ENCODE peak calls at places on chromosomes 12 and 14, in five cellular contexts. C is aorta, J is cardiac muscle cell, V is dorsolateral prefrontal cortex, F is SJCRH30. O is an unnamed sample.
A peak's percentile ranks its signal among the peaks of the same experiment; 100 is the strongest.

GRCh38 chr14:99592933-99593753 is 10.9 kb downstream of the CCDC85C start:
- DNase-seq in C (no peak), J (no peak), V (peak; percentile 52), F (no peak), O (no peak)

GRCh38 chr14:37588956-37589737 is 5.9 kb downstream of the FOXA1 start:
- DNase-seq in C (no peak), J (no peak), V (no peak), F (no peak), O (no peak)

GRCh38 chr12:188910-189621 is 24.9 kb downstream of the SLC6A12 start:
- DNase-seq in C (peak; percentile 61), J (peak; percentile 85), V (peak; percentile 59), F (no peak), O (no peak)

GRCh38 chr14:96614528-96614927 is 112.3 kb downstream of the PAPOLA start:
- DNase-seq in C (no peak), J (no peak), V (no peak), F (no peak), O (no peak)

GRCh38 chr14:24389266-24389855 is 9.4 kb upstream of the NYNRIN start:
- DNase-seq in C (peak; percentile 3), J (no peak), V (no peak), F (peak; percentile 83), O (no peak)

GRCh38 chr12:91332305-91332704 is 149.7 kb upstream of the DCN start:
- DNase-seq in C (no peak), J (no peak), V (no peak), F (peak; percentile 25), O (no peak)

GRCh38 chr12:47556631-47557030 is 149.2 kb downstream of the RPAP3 start:
- DNase-seq in C (no peak), J (no peak), V (no peak), F (no peak), O (no peak)

GRCh38 chr14:71169028-71169427 is 261.8 kb downstream of the PCNX1 start:
- DNase-seq in C (no peak), J (no peak), V (no peak), F (peak; percentile 62), O (no peak)

GRCh38 chr12:105814283-105814682 is 324.5 kb downstream of the NUAK1 start:
- DNase-seq in C (no peak), J (peak; percentile 66), V (no peak), F (peak; percentile 26), O (no peak)

GRCh38 chr14:88005050-88005481 is at the start of gene GPR65:
- DNase-seq in C (no peak), J (no peak), V (no peak), F (no peak), O (no peak)

GRCh38 chr14:76977793-76978730 is 50.4 kb downstream of the IRF2BPL start:
- DNase-seq in C (peak; percentile 91), J (no peak), V (peak; percentile 53), F (no peak), O (no peak)

GRCh38 chr12:50637870-50638481 is 125.9 kb upstream of the ATF1 start:
- DNase-seq in C (no peak), J (peak; percentile 61), V (no peak), F (peak; percentile 62), O (no peak)

GRCh38 chr12:129911437-129912049 is 7.7 kb upstream of the TMEM132D start:
- DNase-seq in C (no peak), J (peak; percentile 76), V (peak; percentile 88), F (peak; percentile 71), O (no peak)

GRCh38 chr14:37051153-37051552 is 121.3 kb downstream of the SLC25A21 start:
- DNase-seq in C (no peak), J (no peak), V (no peak), F (no peak), O (no peak)

GRCh38 chr14:36582011-36582873 is at the start of gene NKX2-8:
- DNase-seq in C (no peak), J (peak; percentile 33), V (no peak), F (no peak), O (no peak)

GRCh38 chr14:75563931-75564330 is 14.5 kb upstream of the FLVCR2 start:
- DNase-seq in C (no peak), J (no peak), V (no peak), F (no peak), O (no peak)

GRCh38 chr14:60332046-60332399 is 83.0 kb downstream of the PPM1A start:
- DNase-seq in C (no peak), J (no peak), V (no peak), F (no peak), O (no peak)

GRCh38 chr14:68784298-68784910 is 8.5 kb downstream of the ZFP36L1 start:
- DNase-seq in C (peak; percentile 60), J (no peak), V (no peak), F (no peak), O (peak; percentile 74)

GRCh38 chr12:66196806-66197205 is 7.8 kb downstream of the IRAK3 start:
- DNase-seq in C (no peak), J (no peak), V (no peak), F (no peak), O (no peak)

GRCh38 chr14:73775339-73776193 is 61.4 kb upstream of the PNMA1 start:
- DNase-seq in C (peak; percentile 44), J (no peak), V (no peak), F (no peak), O (no peak)

GRCh38 chr14:102928412-102929348 is 6.2 kb downstream of the AMN start:
- DNase-seq in C (peak; percentile 76), J (peak; percentile 78), V (no peak), F (no peak), O (no peak)
- H3K4me3 ChIP-seq in C (no peak overlapping the region), J (peak overlapping the region; percentile 26), V (peak overlapping the region; percentile 55), F (no peak overlapping the region), O (peak overlapping the region; percentile 69)

GRCh38 chr12:121237415-121237814 is 27.5 kb downstream of the P2RX4 start:
- DNase-seq in C (no peak), J (no peak), V (no peak), F (no peak), O (no peak)

GRCh38 chr12:121239704-121240420 is 29.9 kb downstream of the P2RX4 start:
- DNase-seq in C (no peak), J (no peak), V (no peak), F (peak; percentile 54), O (no peak)

GRCh38 chr12:121239335-121239678 is 29.4 kb downstream of the P2RX4 start:
- DNase-seq in C (no peak), J (no peak), V (no peak), F (no peak), O (no peak)

GRCh38 chr12:121238086-121238485 is 28.2 kb downstream of the P2RX4 start:
- DNase-seq in C (no peak), J (no peak), V (no peak), F (peak; percentile 29), O (no peak)

GRCh38 chr12:121238604-121239334 is 28.8 kb downstream of the P2RX4 start:
- DNase-seq in C (no peak), J (no peak), V (no peak), F (peak; percentile 71), O (no peak)
- H3K27ac ChIP-seq in C (no peak overlapping the region), J (peak overlapping the region; percentile 47), V (peak overlapping the region; percentile 27), F (no peak overlapping the region), O (no peak overlapping the region)

GRCh38 chr12:120368789-120369475 is at the start of gene MSI1:
- DNase-seq in C (no peak), J (peak; percentile 68), V (no peak), F (no peak), O (no peak)

GRCh38 chr12:120366341-120366705 is 2.6 kb downstream of the MSI1 start:
- DNase-seq in C (no peak), J (no peak), V (no peak), F (no peak), O (no peak)

GRCh38 chr12:120367924-120368788 is 808 bp downstream of the MSI1 start:
- DNase-seq in C (no peak), J (peak; percentile 21), V (no peak), F (no peak), O (no peak)

GRCh38 chr12:120366884-120367251 is 2.1 kb downstream of the MSI1 start:
- DNase-seq in C (no peak), J (no peak), V (no peak), F (no peak), O (no peak)

GRCh38 chr12:120367252-120367923 is 1.6 kb downstream of the MSI1 start:
- DNase-seq in C (no peak), J (peak; percentile 62), V (no peak), F (peak; percentile 47), O (no peak)
- H3K4me3 ChIP-seq in C (no peak overlapping the region), J (peak overlapping the region; percentile 100), V (peak overlapping the region; percentile 66), F (peak overlapping the region; percentile 74), O (peak overlapping the region; percentile 72)

DNA sequence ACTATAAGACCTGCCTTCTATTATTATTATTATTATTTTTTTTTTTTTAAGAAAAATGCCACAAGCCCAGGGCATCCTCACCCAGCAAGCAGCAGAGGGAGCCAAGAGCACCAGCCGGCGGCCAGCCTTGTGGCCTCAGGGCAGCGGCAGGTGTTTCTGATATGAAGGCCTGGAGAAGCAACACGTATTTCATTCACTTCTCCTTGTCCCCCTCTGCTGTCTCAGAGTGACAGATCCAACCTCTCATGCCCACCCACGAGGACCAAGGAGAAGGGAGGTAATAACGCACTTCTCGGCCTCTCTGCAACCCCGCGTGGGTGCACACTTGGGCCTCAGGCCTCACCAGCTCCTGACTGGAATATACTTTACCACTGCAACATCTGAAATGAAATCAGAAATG is 25.4 kb downstream of the CDC42BPB start:
- DNase-seq in C (no peak), J (peak; percentile 34), V (no peak), F (peak; percentile 43), O (no peak)
- H3K27ac ChIP-seq in C (no peak overlapping the region), J (no peak overlapping the region), V (peak overlapping the region; percentile 36), F (no peak overlapping the region), O (no peak overlapping the region)

DNA sequence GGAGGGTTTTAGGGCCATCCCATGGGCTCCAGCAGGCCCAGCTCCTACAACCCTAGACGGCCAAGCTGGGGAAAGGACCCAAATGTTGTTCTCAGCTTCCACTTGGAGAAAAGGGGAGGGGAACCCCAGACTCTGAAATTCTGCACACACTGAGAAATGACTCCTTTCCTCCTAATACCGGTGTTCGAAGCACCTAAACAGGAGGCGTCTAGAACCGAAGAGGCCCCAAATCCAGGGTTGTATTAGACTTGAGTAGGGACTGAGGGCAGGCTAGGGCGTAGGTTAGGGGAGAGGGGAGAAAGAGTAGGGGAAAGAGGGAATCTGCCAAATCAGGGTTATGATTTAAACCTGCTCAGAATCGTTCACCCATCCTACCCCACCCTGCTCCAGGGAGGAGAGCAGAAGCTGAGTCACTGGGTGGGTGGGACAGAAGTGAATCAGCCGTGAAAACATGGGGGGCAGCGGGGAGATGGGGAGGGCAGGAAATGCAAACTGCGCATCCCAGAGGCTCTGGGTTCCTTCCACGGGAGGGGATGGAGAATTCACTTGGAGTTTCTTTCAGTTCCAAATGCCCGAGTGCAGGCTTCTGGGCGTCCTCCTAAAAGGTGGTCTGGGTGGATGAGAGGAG is 1.0 kb downstream of the IGFBP6 start:
- DNase-seq in C (peak; percentile 78), J (no peak), V (peak; percentile 69), F (peak; percentile 40), O (peak; percentile 89)
- H3K4me3 ChIP-seq in C (peak overlapping the region; percentile 55), J (peak overlapping the region; percentile 45), V (peak overlapping the region; percentile 72), F (peak overlapping the region; percentile 67), O (peak overlapping the region; percentile 88)

GRCh38 chr12:96810477-96810876 is 96.6 kb upstream of the NEDD1 start:
- DNase-seq in C (no peak), J (no peak), V (no peak), F (no peak), O (no peak)

GRCh38 chr12:96810057-96810456 is 97.0 kb upstream of the NEDD1 start:
- DNase-seq in C (no peak), J (no peak), V (no peak), F (no peak), O (no peak)

GRCh38 chr12:96809522-96809921 is 97.5 kb upstream of the NEDD1 start:
- DNase-seq in C (no peak), J (no peak), V (no peak), F (no peak), O (no peak)

GRCh38 chr12:96806272-96806671 is 100.8 kb upstream of the NEDD1 start:
- DNase-seq in C (no peak), J (no peak), V (no peak), F (no peak), O (no peak)

GRCh38 chr12:96807741-96808140 is 99.3 kb upstream of the NEDD1 start:
- DNase-seq in C (no peak), J (no peak), V (no peak), F (no peak), O (no peak)
- H3K27ac ChIP-seq in C (no peak overlapping the region), J (no peak overlapping the region), V (no peak overlapping the region), F (no peak overlapping the region), O (no peak overlapping the region)

O was measured in coronary artery.